ENCODE peak calls at places on chromosomes 4 and X, in six cellular contexts. I is bronchial epithelial cell, F is IMR-90, D is kidney epithelial cell, U is body of pancreas, Q is cardiac fibroblast. E is an unnamed sample.

GRCh38 chr4:107153228-107153627 is 117.1 kb upstream of the DKK2 start:
- DNase-seq in I (peak), F (no peak), D (no peak), U (no peak), Q (peak), E (no peak)

GRCh38 chr4:47442980-47443379 is 20.5 kb downstream of the COMMD8 start:
- DNase-seq in I (no peak), F (no peak), D (no peak), U (no peak), Q (no peak), E (no peak)

GRCh38 chr4:82284475-82284857 is 89.3 kb downstream of the HNRNPD start:
- DNase-seq in I (no peak), F (no peak), D (no peak), U (no peak), Q (no peak), E (no peak)

GRCh38 chr4:150308824-150309472 is 230.7 kb downstream of the DCLK2 start:
- DNase-seq in I (peak), F (peak), D (no peak), U (no peak), Q (peak), E (peak)

GRCh38 chr4:185902654-185903053 is 90.7 kb upstream of the SORBS2 start:
- DNase-seq in I (peak), F (peak), D (peak), U (no peak), Q (no peak), E (no peak)

GRCh38 chrX:112536544-112536943 is 143.2 kb downstream of the LHFPL1 start:
- DNase-seq in I (no peak), F (no peak), D (no peak), U (no peak), Q (no peak), E (no peak)

GRCh38 chrX:56031409-56031808 is 200.7 kb upstream of the KLF8 start:
- DNase-seq in I (no peak), F (no peak), D (no peak), U (no peak), Q (no peak), E (no peak)

GRCh38 chr4:80374180-80374579 is 38.6 kb downstream of the CFAP299 start:
- DNase-seq in I (no peak), F (no peak), D (no peak), U (no peak), Q (no peak), E (no peak)

GRCh38 chr4:145083891-145084640 is 13.9 kb downstream of the ANAPC10 start:
- DNase-seq in I (peak), F (peak), D (peak), U (no peak), Q (peak), E (no peak)

GRCh38 chr4:16833722-16834121 is 64.7 kb downstream of the LDB2 start:
- DNase-seq in I (no peak), F (no peak), D (no peak), U (no peak), Q (no peak), E (no peak)

GRCh38 chr4:141352328-141352727 is 131.6 kb downstream of the ZNF330 start:
- DNase-seq in I (peak), F (no peak), D (no peak), U (no peak), Q (no peak), E (no peak)

GRCh38 chrX:30612250-30612655 is 34.7 kb upstream of the TASL start:
- DNase-seq in I (peak), F (no peak), D (no peak), U (no peak), Q (no peak), E (no peak)

GRCh38 chr4:156865391-156865790 is 106.2 kb downstream of the PDGFC start:
- DNase-seq in I (no peak), F (peak), D (no peak), U (no peak), Q (peak), E (peak)

GRCh38 chrX:101619336-101619735 is 1.5 kb upstream of the ARMCX6 start:
- DNase-seq in I (no peak), F (peak), D (no peak), U (peak), Q (no peak), E (no peak)

GRCh38 chr4:42339935-42340406 is 57.3 kb upstream of the SHISA3 start:
- DNase-seq in I (no peak), F (peak), D (no peak), U (no peak), Q (peak), E (no peak)

GRCh38 chrX:39688576-39689373 is 409.0 kb downstream of the BCOR start:
- DNase-seq in I (peak), F (peak), D (no peak), U (peak), Q (peak), E (peak)

GRCh38 chrX:89033723-89034122 is 286.7 kb downstream of the CPXCR1 start:
- DNase-seq in I (no peak), F (no peak), D (no peak), U (no peak), Q (no peak), E (no peak)

GRCh38 chr4:94165256-94165655 is 42.4 kb upstream of the SMARCAD1 start:
- DNase-seq in I (no peak), F (no peak), D (no peak), U (no peak), Q (no peak), E (no peak)

GRCh38 chrX:69362889-69363288 is 141.2 kb upstream of the NALF2 start:
- DNase-seq in I (no peak), F (no peak), D (no peak), U (no peak), Q (no peak), E (peak)

GRCh38 chr4:5711479-5712184 is 631 bp downstream of the EVC start:
- DNase-seq in I (peak), F (peak), D (no peak), U (peak), Q (peak), E (peak)

GRCh38 chr4:107801766-107802211 is 22.9 kb upstream of the SGMS2 start:
- DNase-seq in I (peak), F (peak), D (peak), U (no peak), Q (peak), E (peak)

GRCh38 chr4:12488672-12489071 is 995.5 kb downstream of the RAB28 start:
- DNase-seq in I (no peak), F (no peak), D (no peak), U (no peak), Q (no peak), E (no peak)

GRCh38 chr4:10164877-10165283 is 48.3 kb upstream of the WDR1 start:
- DNase-seq in I (peak), F (peak), D (no peak), U (peak), Q (peak), E (peak)

GRCh38 chr4:37794046-37794445 is 32.4 kb upstream of the PGM2 start:
- DNase-seq in I (no peak), F (no peak), D (no peak), U (no peak), Q (no peak), E (no peak)

GRCh38 chrX:40144576-40144975 is 46.8 kb upstream of the BCOR start:
- DNase-seq in I (no peak), F (no peak), D (no peak), U (no peak), Q (no peak), E (no peak)

GRCh38 chr4:183571350-183572076 is 66.7 kb downstream of the ING2 start:
- DNase-seq in I (peak), F (peak), D (peak), U (peak), Q (peak), E (peak)
- H3K4me3 ChIP-seq in I (no peak), F (no peak), D (no peak), U (no peak), Q (no peak), E (no peak)

GRCh38 chr4:115042496-115042895 is 70.9 kb downstream of the NDST4 start:
- DNase-seq in I (peak), F (no peak), D (no peak), U (no peak), Q (no peak), E (no peak)
- TF ChIP-seq CTCF in I (no peak), F (no peak), D (peak), U (no peak), Q (peak), E (peak)

DNA sequence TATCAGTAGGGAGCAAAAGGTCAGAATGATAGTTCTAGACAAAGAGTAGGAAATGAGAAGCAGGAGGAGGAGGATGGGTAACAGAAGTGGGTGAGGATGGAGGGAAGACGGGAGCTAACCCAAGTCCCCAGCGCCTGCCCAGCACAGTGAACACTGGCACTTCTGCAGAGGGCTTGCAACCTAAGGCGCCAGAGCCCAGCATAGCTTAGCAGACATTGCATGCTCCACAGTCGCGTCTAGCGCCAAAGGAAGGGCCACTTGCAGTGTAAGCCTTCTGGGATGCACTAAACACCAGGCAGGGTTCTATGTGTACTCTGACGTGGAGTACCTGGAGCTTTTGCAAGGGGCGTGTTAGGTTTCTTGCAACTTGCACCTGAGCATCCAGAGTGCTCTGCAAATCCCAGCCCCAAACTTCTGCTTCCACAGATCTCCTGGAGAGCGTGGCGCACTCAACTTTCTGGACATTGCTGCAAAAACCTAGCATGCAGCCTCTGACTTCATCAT is 46.4 kb upstream of the NKAP start:
- DNase-seq in I (no peak), F (no peak), D (no peak), U (peak), Q (no peak), E (no peak)
- H3K4me3 ChIP-seq in I (no peak), F (no peak), D (no peak), U (no peak), Q (no peak), E (no peak)

GRCh38 chr4:143337600-143338287 is 1.1 kb downstream of the GAB1 start:
- DNase-seq in I (no peak), F (peak), D (no peak), U (peak), Q (peak), E (peak)
- TF ChIP-seq CTCF in I (no peak), F (no peak), D (no peak), U (no peak), Q (no peak), E (no peak)

GRCh38 chrX:142977128-142977914 is 48.4 kb upstream of the SPANXN4 start:
- DNase-seq in I (no peak), F (no peak), D (no peak), U (no peak), Q (no peak), E (no peak)
- H3K4me3 ChIP-seq in I (no peak), F (no peak), D (no peak), U (no peak), Q (no peak), E (no peak)

DNA sequence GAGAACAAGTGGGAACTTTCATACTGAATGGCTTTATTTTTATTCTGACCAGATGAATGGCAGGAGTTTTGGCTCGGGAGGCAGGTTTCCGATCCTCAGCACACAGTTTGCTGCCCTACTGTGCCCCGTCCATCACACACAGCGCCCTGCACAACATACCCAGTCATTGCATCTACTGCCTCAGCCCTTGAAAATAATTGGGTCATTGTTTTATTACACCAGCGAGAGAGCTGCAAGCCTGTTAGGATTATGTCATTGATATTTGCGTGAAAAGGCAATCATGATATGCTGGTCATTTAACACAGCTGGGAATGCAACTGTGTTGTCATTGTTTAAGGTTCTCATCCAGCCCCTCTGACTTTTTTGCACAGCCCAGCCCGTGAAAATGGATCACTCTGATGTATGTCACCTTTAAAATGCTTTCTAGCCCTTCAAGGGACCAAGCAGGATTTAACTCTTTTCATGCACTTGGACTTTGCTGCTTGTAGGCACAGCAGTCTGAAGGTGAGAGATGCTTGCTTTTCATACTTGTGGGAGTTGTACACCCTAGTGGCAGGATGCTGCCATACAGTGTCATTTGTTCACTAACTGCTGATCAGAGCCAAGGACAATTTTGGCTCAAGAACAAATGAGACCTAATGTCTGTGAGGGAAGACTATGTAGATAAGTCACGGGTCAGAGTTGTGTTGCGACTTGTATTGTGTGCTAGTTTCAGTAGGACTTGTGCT is 62.3 kb downstream of the RTL9 start:
- DNase-seq in I (no peak), F (peak), D (no peak), U (no peak), Q (no peak), E (no peak)
- TF ChIP-seq CTCF in I (peak), F (peak), D (peak), U (no peak), Q (peak), E (peak)

DNA sequence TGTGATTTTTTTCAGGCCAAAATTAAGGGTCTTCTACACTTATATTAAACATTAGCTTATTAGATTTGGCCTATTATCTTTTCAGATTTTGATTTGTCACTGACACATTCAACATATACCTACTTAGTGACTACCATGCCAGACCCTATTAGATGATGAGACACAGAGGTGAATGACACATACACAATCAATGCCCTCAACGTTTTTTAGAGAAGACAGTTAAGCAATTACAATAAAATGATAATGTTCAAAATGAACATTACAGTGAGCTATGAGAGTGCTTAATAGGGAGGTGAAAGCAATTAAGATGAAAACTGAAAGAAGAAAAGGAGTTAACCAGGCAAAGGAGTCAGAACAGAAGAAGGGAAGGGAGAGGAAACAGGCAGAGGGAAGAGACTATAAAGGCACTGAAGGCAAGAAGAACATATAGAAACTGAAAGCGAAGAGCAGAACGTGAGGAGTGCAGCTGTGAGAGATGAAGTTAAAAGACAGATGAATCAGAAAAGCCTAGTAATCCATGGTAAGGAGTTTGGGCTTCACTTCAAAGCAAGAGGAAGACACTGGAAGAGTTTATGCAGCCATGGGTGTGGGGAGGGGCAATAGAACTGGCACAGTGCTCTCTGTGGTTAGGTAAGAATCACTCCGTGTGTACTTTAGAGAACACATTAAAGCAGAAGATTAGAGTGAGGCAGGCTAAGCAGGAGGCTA is 119.0 kb downstream of the REELD1 start:
- DNase-seq in I (peak), F (peak), D (peak), U (no peak), Q (peak), E (peak)
- H3K4me3 ChIP-seq in I (no peak), F (peak), D (no peak), U (no peak), Q (no peak), E (peak)

GRCh38 chr4:118969359-118969758 is 80.7 kb downstream of the SYNPO2 start:
- DNase-seq in I (peak), F (peak), D (no peak), U (peak), Q (peak), E (peak)
- TF ChIP-seq CTCF in I (peak), F (peak), D (peak), U (peak), Q (peak), E (peak)